ENCODE peak calls at places on chromosomes 11 and 22, in eight cellular contexts. S, L, N, O, Z, W, C and J are unnamed samples.

GRCh38 chr11:116879789-116880402 is 42.5 kb upstream of the APOA1 start:
- DNase-seq in L (peak; percentile 65), W (peak; percentile 9), C (peak; percentile 74), S (peak; percentile 87), Z (peak; percentile 86), N (no peak), O (peak; percentile 82), J (peak; percentile 92)

GRCh38 chr11:15774021-15774862 is 582.1 kb downstream of the SOX6 start:
- DNase-seq in L (no peak), C (no peak), S (no peak), O (no peak), N (no peak), Z (peak; percentile 27), W (no peak), J (no peak)

GRCh38 chr22:45863981-45864751 is 112.8 kb downstream of the WNT7B start:
- DNase-seq in W (no peak), O (peak; percentile 61), C (peak; percentile 45), Z (peak; percentile 64), L (peak; percentile 49), N (peak; percentile 95), S (peak; percentile 49), J (peak; percentile 70)

GRCh38 chr11:20762112-20762511 is 92.7 kb downstream of the NELL1 start:
- DNase-seq in C (no peak), O (no peak), N (no peak), S (no peak), L (no peak), Z (no peak), W (no peak), J (no peak)

GRCh38 chr22:49962012-49962750 is 1.6 kb downstream of the PIM3 start:
- DNase-seq in O (peak; percentile 89), C (peak; percentile 5), S (peak; percentile 88), W (peak; percentile 54), Z (peak; percentile 96), N (peak; percentile 94), L (peak; percentile 90), J (peak; percentile 96)

GRCh38 chr22:23772315-23773246 is at the start of gene MMP11:
- DNase-seq in Z (peak; percentile 49), O (peak; percentile 28), S (peak; percentile 27), N (peak; percentile 91), L (no peak), W (no peak), C (peak; percentile 60), J (no peak)

GRCh38 chr22:18952022-18952421 is 15.9 kb upstream of the PRODH start:
- DNase-seq in N (no peak), O (no peak), L (no peak), S (no peak), Z (no peak), W (no peak), C (no peak), J (no peak)

GRCh38 chr11:64245797-64246623 is 733 bp downstream of the PPP1R14B start:
- DNase-seq in Z (peak; percentile 79), C (peak; percentile 55), W (peak; percentile 99), N (peak; percentile 80), S (peak; percentile 84), O (peak; percentile 88), L (peak; percentile 96), J (peak; percentile 82)

GRCh38 chr11:117477721-117478120 is 150.1 kb downstream of the CEP164 start:
- DNase-seq in S (no peak), N (no peak), Z (no peak), W (no peak), C (no peak), L (no peak), O (no peak), J (no peak)

GRCh38 chr11:134266841-134267251 is 9.3 kb upstream of the GLB1L3 start:
- DNase-seq in W (peak; percentile 90), Z (peak; percentile 84), S (peak; percentile 75), C (no peak), O (peak; percentile 97), L (peak; percentile 99), N (no peak), J (peak; percentile 78)

GRCh38 chr11:71499125-71499524 is 27.9 kb upstream of the KRTAP5-7 start:
- DNase-seq in L (peak; percentile 12), S (no peak), O (peak; percentile 26), W (no peak), Z (no peak), C (no peak), N (no peak), J (no peak)

GRCh38 chr11:134760957-134761356 is 348.9 kb upstream of the B3GAT1 start:
- DNase-seq in C (no peak), L (no peak), O (no peak), S (no peak), W (no peak), Z (no peak), N (peak; percentile 10), J (no peak)

GRCh38 chr22:50260801-50261614 is 475 bp downstream of the MAPK12 start:
- DNase-seq in N (peak; percentile 78), S (peak; percentile 57), Z (peak; percentile 76), W (no peak), O (peak; percentile 61), C (peak; percentile 54), L (no peak), J (peak; percentile 80)

GRCh38 chr11:110184974-110185597 is 91.9 kb downstream of the ZC3H12C start:
- DNase-seq in O (peak; percentile 8), Z (peak; percentile 59), C (no peak), L (peak; percentile 55), W (peak; percentile 55), N (no peak), S (peak; percentile 43), J (peak; percentile 99)

GRCh38 chr11:65435981-65436411 is 13.4 kb downstream of the NEAT1 start:
- DNase-seq in O (peak; percentile 37), C (peak; percentile 20), S (no peak), Z (peak; percentile 35), L (no peak), W (no peak), N (no peak), J (peak; percentile 75)

GRCh38 chr11:1305558-1306056 is 3.8 kb downstream of the TOLLIP start:
- DNase-seq in S (no peak), C (no peak), W (no peak), N (peak; percentile 38), Z (no peak), O (no peak), L (no peak), J (no peak)

GRCh38 chr22:25071720-25072119 is 119.2 kb downstream of the KIAA1671 start:
- DNase-seq in L (no peak), N (no peak), Z (no peak), C (no peak), S (no peak), W (no peak), O (no peak), J (no peak)

GRCh38 chr22:23105919-23106853 is 35.6 kb downstream of the RSPH14 start:
- DNase-seq in N (no peak), L (no peak), C (no peak), Z (no peak), O (no peak), S (no peak), W (no peak), J (no peak)

GRCh38 chr11:706957-707816 is 1.2 kb downstream of the EPS8L2 start:
- DNase-seq in W (no peak), L (peak; percentile 81), N (peak; percentile 85), Z (no peak), S (peak; percentile 43), C (no peak), O (peak; percentile 49), J (peak; percentile 17)

GRCh38 chr11:2096001-2096918 is 42.9 kb downstream of the IGF2 start:
- DNase-seq in W (no peak), O (peak; percentile 85), N (no peak), L (no peak), Z (peak; percentile 38), S (peak; percentile 26), C (no peak), J (peak; percentile 65)

GRCh38 chr22:17120281-17120680 is 879 bp downstream of the TMEM121B start:
- DNase-seq in W (no peak), O (peak; percentile 19), C (peak; percentile 45), S (peak; percentile 22), Z (peak; percentile 53), N (peak; percentile 97), L (no peak), J (peak; percentile 50)

GRCh38 chr22:17121235-17122195 is at the start of gene TMEM121B:
- DNase-seq in S (peak; percentile 31), Z (peak; percentile 64), W (no peak), O (peak; percentile 27), N (peak; percentile 97), L (no peak), C (no peak), J (peak; percentile 44)

GRCh38 chr22:17119481-17120202 is 1.5 kb downstream of the TMEM121B start:
- DNase-seq in Z (peak; percentile 38), S (no peak), L (no peak), N (peak; percentile 88), O (no peak), W (no peak), C (no peak), J (peak; percentile 16)

GRCh38 chr22:17118342-17118741 is 2.8 kb downstream of the TMEM121B start:
- DNase-seq in S (no peak), Z (no peak), N (no peak), W (no peak), C (no peak), L (no peak), O (no peak), J (no peak)

GRCh38 chr22:17120711-17121234 is 387 bp downstream of the TMEM121B start:
- DNase-seq in N (no peak), W (no peak), L (no peak), C (no peak), Z (no peak), O (no peak), S (no peak), J (no peak)
- H3K4me3 ChIP-seq in N (peak overlapping the region; percentile 65), W (peak overlapping the region; percentile 44), L (no peak overlapping the region), C (peak overlapping the region; percentile 46), Z (peak overlapping the region; percentile 84), O (peak overlapping the region; percentile 44), S (peak overlapping the region; percentile 49), J (peak overlapping the region; percentile 42)

GRCh38 chr11:100647861-100648260 is 39.2 kb upstream of the ARHGAP42 start:
- DNase-seq in C (no peak), O (no peak), S (no peak), Z (no peak), L (no peak), N (no peak), W (no peak), J (no peak)
- TF ChIP-seq CTCF in C (no peak), O (no peak), S (no peak), Z (no peak), L (no peak), N (no peak), W (no peak), J (no peak)

GRCh38 chr22:39898997-39899396 is 1.9 kb upstream of the GRAP2 start:
- DNase-seq in N (no peak), O (no peak), W (no peak), C (no peak), Z (no peak), S (no peak), L (no peak), J (no peak)
- H3K4me3 ChIP-seq in N (no peak overlapping the region), O (no peak overlapping the region), W (no peak overlapping the region), C (no peak overlapping the region), Z (no peak overlapping the region), S (no peak overlapping the region), L (no peak overlapping the region), J (no peak overlapping the region)

DNA sequence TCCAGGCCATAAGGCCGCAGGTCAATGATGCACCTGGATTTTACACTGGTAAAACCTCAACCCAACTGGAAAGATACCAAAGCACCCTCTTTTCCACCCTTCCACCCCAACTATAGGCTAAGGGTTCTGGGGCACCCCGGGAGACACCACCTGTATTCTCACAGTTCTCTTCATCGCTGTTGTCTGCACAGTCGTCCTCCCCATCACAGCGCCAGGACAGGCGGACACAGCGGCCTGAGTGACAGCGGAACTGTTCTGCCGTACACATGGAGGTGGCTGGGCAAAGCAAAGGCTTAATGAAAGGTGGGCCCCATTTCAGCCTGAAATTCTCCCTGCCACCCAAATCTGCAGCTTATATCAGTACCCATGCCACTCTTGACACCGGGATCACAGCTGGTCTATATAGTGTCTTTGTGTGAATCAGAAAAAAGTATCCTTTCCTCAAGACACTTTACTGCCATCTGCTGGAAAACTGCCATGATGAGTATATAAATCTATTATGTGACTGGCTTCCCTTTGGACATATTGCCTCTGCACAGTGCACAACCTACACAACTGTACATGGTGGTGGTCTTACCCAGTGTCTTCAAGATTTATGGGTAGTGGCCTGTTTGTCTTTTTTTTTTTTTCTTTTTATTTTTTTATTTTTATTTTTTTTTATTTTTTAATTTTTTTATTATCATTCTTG is 21.5 kb downstream of the LRP4 start:
- DNase-seq in O (peak; percentile 39), S (no peak), W (no peak), C (peak; percentile 50), N (no peak), Z (peak; percentile 48), L (no peak), J (peak; percentile 79)
- TF ChIP-seq CTCF in O (peak; percentile 27), S (no peak), W (peak; percentile 27), C (peak; percentile 42), N (peak; percentile 65), Z (peak; percentile 21), L (peak; percentile 53), J (peak; percentile 50)